ENCODE peak calls at places on chromosomes 7 and 10, in eight cellular contexts. P is GM23338, J is pancreas, D is WTC11, R is BJ, V is fibroblast of pulmonary artery, X is MM.1S, W is MCF 10A. G is an unnamed sample.

GRCh38 chr7:16638282-16639265 is 7.0 kb downstream of the ANKMY2 start:
- DNase-seq in P (no peak), J (no peak), D (no peak), R (no peak), V (no peak), X (no peak), W (no peak), G (no peak)

GRCh38 chr10:72316386-72316700 is 38.4 kb downstream of the DNAJB12 start:
- DNase-seq in P (no peak), J (no peak), D (no peak), R (no peak), V (no peak), X (no peak), W (no peak), G (no peak)

GRCh38 chr10:91536101-91536500 is 96.8 kb downstream of the PPP1R3C start:
- DNase-seq in P (no peak), J (peak), D (no peak), R (peak), V (peak), X (no peak), W (no peak), G (no peak)

GRCh38 chr7:1395211-1396070 is 63.8 kb downstream of the MICALL2 start:
- DNase-seq in P (no peak), J (no peak), D (no peak), R (no peak), V (no peak), X (no peak), W (no peak), G (no peak)

GRCh38 chr7:82567841-82568240 is 124.3 kb upstream of the CACNA2D1 start:
- DNase-seq in P (no peak), J (no peak), D (no peak), R (no peak), V (no peak), X (no peak), W (no peak), G (no peak)

GRCh38 chr10:65273063-65273462 is 1652.8 kb upstream of the LRRTM3 start:
- DNase-seq in P (peak), J (no peak), D (no peak), R (no peak), V (no peak), X (no peak), W (no peak), G (no peak)

GRCh38 chr10:78210548-78210947 is 176.9 kb downstream of the RPS24 start:
- DNase-seq in P (no peak), J (no peak), D (no peak), R (no peak), V (no peak), X (no peak), W (no peak), G (no peak)

GRCh38 chr10:62171791-62172190 is 96.9 kb downstream of the RTKN2 start:
- DNase-seq in P (no peak), J (no peak), D (no peak), R (no peak), V (no peak), X (no peak), W (no peak), G (no peak)

GRCh38 chr7:1402791-1403755 is 56.2 kb downstream of the MICALL2 start:
- DNase-seq in P (no peak), J (no peak), D (no peak), R (no peak), V (no peak), X (no peak), W (no peak), G (no peak)

GRCh38 chr10:22856444-22857074 is 71.3 kb upstream of the ARMC3 start:
- DNase-seq in P (no peak), J (no peak), D (no peak), R (no peak), V (no peak), X (no peak), W (no peak), G (no peak)

GRCh38 chr7:45399069-45399468 is 175.1 kb upstream of the ADCY1 start:
- DNase-seq in P (no peak), J (no peak), D (no peak), R (no peak), V (no peak), X (no peak), W (no peak), G (no peak)

GRCh38 chr10:104935656-104936055 is 294.6 kb downstream of the SORCS3 start:
- DNase-seq in P (no peak), J (no peak), D (no peak), R (no peak), V (no peak), X (peak), W (no peak), G (no peak)

GRCh38 chr10:15324611-15325010 is 46.5 kb downstream of the FAM171A1 start:
- DNase-seq in P (no peak), J (no peak), D (no peak), R (no peak), V (no peak), X (no peak), W (no peak), G (no peak)

GRCh38 chr7:9240016-9240415 is 806.6 kb downstream of the NXPH1 start:
- DNase-seq in P (no peak), J (no peak), D (no peak), R (no peak), V (no peak), X (no peak), W (no peak), G (no peak)

GRCh38 chr7:24504871-24505270 is 68.4 kb upstream of the PALS2 start:
- DNase-seq in P (no peak), J (no peak), D (no peak), R (no peak), V (no peak), X (no peak), W (no peak), G (no peak)

GRCh38 chr10:58813573-58813972 is 300.9 kb downstream of the BICC1 start:
- DNase-seq in P (no peak), J (no peak), D (no peak), R (no peak), V (no peak), X (no peak), W (no peak), G (no peak)

GRCh38 chr7:20722941-20723340 is 63.7 kb downstream of the SP8 start:
- DNase-seq in P (no peak), J (no peak), D (no peak), R (no peak), V (no peak), X (no peak), W (no peak), G (no peak)

GRCh38 chr10:12048547-12048946 is 5.9 kb upstream of the UPF2 start:
- DNase-seq in P (no peak), J (no peak), D (no peak), R (no peak), V (no peak), X (no peak), W (no peak), G (no peak)

GRCh38 chr7:92810242-92810611 is 26.1 kb downstream of the CDK6 start:
- DNase-seq in P (no peak), J (no peak), D (no peak), R (no peak), V (peak), X (peak), W (no peak), G (no peak)

GRCh38 chr7:46839651-46840050 is 742.3 kb downstream of the TNS3 start:
- DNase-seq in P (no peak), J (no peak), D (no peak), R (no peak), V (peak), X (no peak), W (no peak), G (no peak)

GRCh38 chr7:72805526-72806494 is 22.2 kb downstream of the TYW1B start:
- DNase-seq in P (no peak), J (no peak), D (no peak), R (peak), V (peak), X (no peak), W (no peak), G (no peak)

GRCh38 chr10:789831-790701 is 100.6 kb upstream of the DIP2C start:
- DNase-seq in P (no peak), J (no peak), D (no peak), R (no peak), V (no peak), X (no peak), W (no peak), G (peak)

GRCh38 chr7:34158754-34159153 is 253.4 kb downstream of the BMPER start:
- DNase-seq in P (peak), J (no peak), D (peak), R (no peak), V (peak), X (no peak), W (no peak), G (no peak)
- TF ChIP-seq CTCF in P (peak), J (no peak), D (no peak), R (no peak), V (peak), X (no peak), W (no peak), G (peak)

GRCh38 chr7:101743995-101744360 is 73.4 kb upstream of the CUX1 start:
- DNase-seq in P (peak), J (no peak), D (peak), R (no peak), V (no peak), X (no peak), W (no peak), G (no peak)

GRCh38 chr7:101744588-101744987 is 72.8 kb upstream of the CUX1 start:
- DNase-seq in P (peak), J (no peak), D (no peak), R (no peak), V (no peak), X (no peak), W (no peak), G (no peak)

GRCh38 chr7:101746311-101746710 is 71.1 kb upstream of the CUX1 start:
- DNase-seq in P (no peak), J (no peak), D (no peak), R (no peak), V (no peak), X (no peak), W (no peak), G (no peak)

GRCh38 chr7:101740981-101741725 is 76.3 kb upstream of the CUX1 start:
- DNase-seq in P (no peak), J (no peak), D (no peak), R (no peak), V (no peak), X (peak), W (no peak), G (no peak)

GRCh38 chr7:101743241-101743994 is 74.0 kb upstream of the CUX1 start:
- DNase-seq in P (peak), J (peak), D (peak), R (no peak), V (peak), X (peak), W (peak), G (no peak)
- TF ChIP-seq CTCF in P (peak), J (peak), D (no peak), R (peak), V (peak), X (peak), W (peak), G (peak)

DNA sequence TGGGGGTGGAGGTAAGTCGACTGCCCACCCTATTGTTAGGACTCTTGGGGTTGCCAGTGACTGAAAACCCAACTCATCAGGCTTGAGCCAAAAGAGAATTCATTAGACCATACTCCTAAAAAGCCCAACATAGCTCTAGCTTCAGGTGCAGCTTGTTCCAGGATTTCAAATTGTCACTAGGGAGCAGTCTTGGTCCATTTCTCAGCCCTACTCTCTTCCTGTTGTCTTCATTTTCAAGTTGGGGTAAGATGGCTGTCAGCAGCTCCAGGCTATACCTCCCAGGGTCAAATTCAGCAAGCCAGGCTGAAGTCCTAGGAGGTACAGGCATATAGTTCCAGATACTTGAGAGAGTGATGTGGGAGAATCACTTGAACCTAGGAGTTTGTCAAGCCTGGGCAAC is 14.9 kb upstream of the COL13A1 start:
- DNase-seq in P (peak), J (no peak), D (no peak), R (no peak), V (peak), X (peak), W (peak), G (no peak)
- TF ChIP-seq CTCF in P (peak), J (no peak), D (no peak), R (peak), V (peak), X (no peak), W (peak), G (peak)

GRCh38 chr7:152054377-152055230 is 29.1 kb downstream of the GALNT11 start:
- DNase-seq in P (peak), J (no peak), D (no peak), R (peak), V (peak), X (no peak), W (peak), G (no peak)
- TF ChIP-seq CTCF in P (no peak), J (no peak), D (no peak), R (no peak), V (peak), X (no peak), W (no peak), G (peak)